ENCODE peak calls at places on chromosome 9, in four cellular contexts. One of them, this sample, is unnamed.

GRCh38 chr9:98962181-98962560 is 18.5 kb downstream of the COL15A1 start:
- DNase-seq in cardiac fibroblast: peak; percentile 18
- DNase-seq in AG09319: peak; percentile 96
- DNase-seq in GM23338: no peak
- DNase-seq in this sample: no peak

GRCh38 chr9:91847576-91847975 is 102.5 kb downstream of the ROR2 start:
- DNase-seq in cardiac fibroblast: peak; percentile 78
- DNase-seq in AG09319: peak; percentile 45
- DNase-seq in GM23338: peak; percentile 29
- DNase-seq in this sample: no peak

GRCh38 chr9:19999491-20000057 is 210.7 kb upstream of the SLC24A2 start:
- DNase-seq in cardiac fibroblast: peak; percentile 58
- DNase-seq in AG09319: no peak
- DNase-seq in GM23338: no peak
- DNase-seq in this sample: no peak

GRCh38 chr9:133142657-133143592 is 20.8 kb downstream of the GBGT1 start:
- DNase-seq in cardiac fibroblast: no peak
- DNase-seq in AG09319: no peak
- DNase-seq in GM23338: no peak
- DNase-seq in this sample: peak; percentile 40

GRCh38 chr9:91192379-91192775 is 169.3 kb downstream of the AUH start:
- DNase-seq in cardiac fibroblast: peak; percentile 57
- DNase-seq in AG09319: no peak
- DNase-seq in GM23338: no peak
- DNase-seq in this sample: no peak

GRCh38 chr9:123742009-123742767 is 187.7 kb downstream of the DENND1A start:
- DNase-seq in cardiac fibroblast: peak; percentile 93
- DNase-seq in AG09319: peak; percentile 57
- DNase-seq in GM23338: no peak
- DNase-seq in this sample: no peak

GRCh38 chr9:34651876-34652602 is at the start of gene IL11RA:
- DNase-seq in cardiac fibroblast: peak; percentile 91
- DNase-seq in AG09319: peak; percentile 73
- DNase-seq in GM23338: peak; percentile 96
- DNase-seq in this sample: peak; percentile 93

GRCh38 chr9:93264338-93265125 is 80.6 kb downstream of the WNK2 start:
- DNase-seq in cardiac fibroblast: no peak
- DNase-seq in AG09319: no peak
- DNase-seq in GM23338: no peak
- DNase-seq in this sample: peak; percentile 15

GRCh38 chr9:126738553-126738952 is 66.3 kb upstream of the ZBTB43 start:
- DNase-seq in cardiac fibroblast: no peak
- DNase-seq in AG09319: no peak
- DNase-seq in GM23338: no peak
- DNase-seq in this sample: no peak

GRCh38 chr9:126735482-126735881 is 69.4 kb upstream of the ZBTB43 start:
- DNase-seq in cardiac fibroblast: no peak
- DNase-seq in AG09319: no peak
- DNase-seq in GM23338: no peak
- DNase-seq in this sample: no peak

GRCh38 chr9:126733005-126733404 is 71.8 kb upstream of the ZBTB43 start:
- DNase-seq in cardiac fibroblast: no peak
- DNase-seq in AG09319: no peak
- DNase-seq in GM23338: no peak
- DNase-seq in this sample: no peak

DNA sequence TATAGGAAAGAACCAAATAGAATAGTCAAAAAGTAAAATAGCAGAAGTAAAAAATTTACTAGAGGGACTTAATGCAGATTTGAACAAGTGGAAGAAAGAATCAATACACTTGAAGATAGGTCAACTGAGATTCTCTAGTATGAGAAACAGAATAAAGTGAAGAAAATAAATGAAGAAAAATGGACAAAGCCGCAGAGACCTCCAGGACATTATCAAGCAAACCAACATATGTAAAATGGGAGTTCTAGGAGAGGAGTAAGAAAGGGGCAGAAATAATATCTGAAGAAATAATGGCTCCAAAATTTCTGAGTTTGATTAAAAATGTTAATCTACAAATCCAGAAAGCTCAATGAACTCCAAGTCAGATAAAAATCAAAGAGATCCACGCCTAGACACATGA is 70.0 kb upstream of the ZBTB43 start:
- DNase-seq in cardiac fibroblast: no peak
- DNase-seq in AG09319: no peak
- DNase-seq in GM23338: no peak
- DNase-seq in this sample: no peak
- TF ChIP-seq CTCF in cardiac fibroblast: no peak
- TF ChIP-seq CTCF in AG09319: no peak
- TF ChIP-seq CTCF in GM23338: no peak
- TF ChIP-seq CTCF in this sample: no peak

GRCh38 chr9:23826120-23826629 is at the start of gene ELAVL2:
- DNase-seq in cardiac fibroblast: peak; percentile 87
- DNase-seq in AG09319: peak; percentile 87
- DNase-seq in GM23338: peak; percentile 100
- DNase-seq in this sample: peak; percentile 96
- TF ChIP-seq CTCF in cardiac fibroblast: no peak
- TF ChIP-seq CTCF in AG09319: no peak
- TF ChIP-seq CTCF in GM23338: no peak
- TF ChIP-seq CTCF in this sample: no peak

GRCh38 chr9:88672874-88673695 is 138.1 kb downstream of the NXNL2 start:
- DNase-seq in cardiac fibroblast: no peak
- DNase-seq in AG09319: no peak
- DNase-seq in GM23338: peak; percentile 50
- DNase-seq in this sample: no peak
- TF ChIP-seq CTCF in cardiac fibroblast: no peak
- TF ChIP-seq CTCF in AG09319: no peak
- TF ChIP-seq CTCF in GM23338: peak; percentile 26
- TF ChIP-seq CTCF in this sample: no peak

GRCh38 chr9:130220351-130220750 is 45.2 kb upstream of the HMCN2 start:
- DNase-seq in cardiac fibroblast: peak; percentile 72
- DNase-seq in AG09319: no peak
- DNase-seq in GM23338: peak; percentile 69
- DNase-seq in this sample: no peak
- TF ChIP-seq CTCF in cardiac fibroblast: peak; percentile 23
- TF ChIP-seq CTCF in AG09319: peak; percentile 48
- TF ChIP-seq CTCF in GM23338: no peak
- TF ChIP-seq CTCF in this sample: no peak

GRCh38 chr9:77215874-77216273 is 38.5 kb downstream of the VPS13A start:
- DNase-seq in cardiac fibroblast: peak; percentile 40
- DNase-seq in AG09319: no peak
- DNase-seq in GM23338: peak; percentile 19
- DNase-seq in this sample: no peak
- TF ChIP-seq CTCF in cardiac fibroblast: peak; percentile 22
- TF ChIP-seq CTCF in AG09319: peak; percentile 26
- TF ChIP-seq CTCF in GM23338: peak; percentile 21
- TF ChIP-seq CTCF in this sample: no peak

This sample was measured in colonic mucosa.